ENCODE peak calls at places on chromosomes 4 and X, in nine cellular contexts. One of them, this sample, is unnamed.

GRCh38 chr4:57442834-57443291 is 332.7 kb upstream of the IGFBP7 start:
- DNase-seq in fibroblast of mammary gland: peak
- DNase-seq in BJ: no peak
- DNase-seq in heart left ventricle: peak
- DNase-seq in Panc1: peak
- DNase-seq in fibroblast of pulmonary artery: peak
- DNase-seq in pancreas: peak
- DNase-seq in IMR-90: peak
- DNase-seq in BE2C: peak
- DNase-seq in this sample: no peak

GRCh38 chr4:101258782-101259353 is 88.5 kb downstream of the PPP3CA start:
- DNase-seq in fibroblast of mammary gland: peak
- DNase-seq in BJ: peak
- DNase-seq in heart left ventricle: no peak
- DNase-seq in Panc1: no peak
- DNase-seq in fibroblast of pulmonary artery: no peak
- DNase-seq in pancreas: no peak
- DNase-seq in IMR-90: no peak
- DNase-seq in BE2C: no peak
- DNase-seq in this sample: no peak

GRCh38 chr4:3387943-3388348 is 53.8 kb upstream of the HGFAC start:
- DNase-seq in fibroblast of mammary gland: peak
- DNase-seq in BJ: no peak
- DNase-seq in heart left ventricle: peak
- DNase-seq in Panc1: no peak
- DNase-seq in fibroblast of pulmonary artery: peak
- DNase-seq in pancreas: peak
- DNase-seq in IMR-90: peak
- DNase-seq in BE2C: peak
- DNase-seq in this sample: no peak

GRCh38 chr4:167041524-167041923 is 192.8 kb downstream of the SPOCK3 start:
- DNase-seq in fibroblast of mammary gland: no peak
- DNase-seq in BJ: no peak
- DNase-seq in heart left ventricle: no peak
- DNase-seq in Panc1: no peak
- DNase-seq in fibroblast of pulmonary artery: no peak
- DNase-seq in pancreas: no peak
- DNase-seq in IMR-90: no peak
- DNase-seq in BE2C: no peak
- DNase-seq in this sample: no peak

GRCh38 chrX:132791725-132792124 is 166.7 kb downstream of the HS6ST2 start:
- DNase-seq in fibroblast of mammary gland: no peak
- DNase-seq in BJ: no peak
- DNase-seq in heart left ventricle: no peak
- DNase-seq in Panc1: no peak
- DNase-seq in fibroblast of pulmonary artery: no peak
- DNase-seq in pancreas: no peak
- DNase-seq in IMR-90: no peak
- DNase-seq in BE2C: no peak
- DNase-seq in this sample: no peak

GRCh38 chrX:65451663-65452062 is 82.9 kb downstream of the LAS1L start:
- DNase-seq in fibroblast of mammary gland: peak
- DNase-seq in BJ: no peak
- DNase-seq in heart left ventricle: no peak
- DNase-seq in Panc1: peak
- DNase-seq in fibroblast of pulmonary artery: peak
- DNase-seq in pancreas: no peak
- DNase-seq in IMR-90: peak
- DNase-seq in BE2C: peak
- DNase-seq in this sample: no peak

GRCh38 chrX:45623266-45623665 is 422.6 kb upstream of the DIPK2B start:
- DNase-seq in fibroblast of mammary gland: peak
- DNase-seq in BJ: peak
- DNase-seq in heart left ventricle: no peak
- DNase-seq in Panc1: no peak
- DNase-seq in fibroblast of pulmonary artery: peak
- DNase-seq in pancreas: no peak
- DNase-seq in IMR-90: peak
- DNase-seq in BE2C: no peak
- DNase-seq in this sample: no peak

GRCh38 chr4:76748649-76749048 is 149.3 kb downstream of the SOWAHB start:
- DNase-seq in fibroblast of mammary gland: peak
- DNase-seq in BJ: no peak
- DNase-seq in heart left ventricle: no peak
- DNase-seq in Panc1: no peak
- DNase-seq in fibroblast of pulmonary artery: peak
- DNase-seq in pancreas: peak
- DNase-seq in IMR-90: peak
- DNase-seq in BE2C: peak
- DNase-seq in this sample: no peak

GRCh38 chrX:149255860-149256259 is 249.2 kb downstream of the IDS start:
- DNase-seq in fibroblast of mammary gland: no peak
- DNase-seq in BJ: no peak
- DNase-seq in heart left ventricle: no peak
- DNase-seq in Panc1: no peak
- DNase-seq in fibroblast of pulmonary artery: no peak
- DNase-seq in pancreas: no peak
- DNase-seq in IMR-90: no peak
- DNase-seq in BE2C: no peak
- DNase-seq in this sample: no peak

GRCh38 chr4:77994194-77994721 is 62.9 kb upstream of the FRAS1 start:
- DNase-seq in fibroblast of mammary gland: peak
- DNase-seq in BJ: peak
- DNase-seq in heart left ventricle: no peak
- DNase-seq in Panc1: no peak
- DNase-seq in fibroblast of pulmonary artery: peak
- DNase-seq in pancreas: peak
- DNase-seq in IMR-90: peak
- DNase-seq in BE2C: peak
- DNase-seq in this sample: no peak

GRCh38 chr4:150782921-150783320 is 201.0 kb downstream of the MAB21L2 start:
- DNase-seq in fibroblast of mammary gland: no peak
- DNase-seq in BJ: no peak
- DNase-seq in heart left ventricle: no peak
- DNase-seq in Panc1: no peak
- DNase-seq in fibroblast of pulmonary artery: peak
- DNase-seq in pancreas: no peak
- DNase-seq in IMR-90: peak
- DNase-seq in BE2C: no peak
- DNase-seq in this sample: no peak

GRCh38 chr4:122531038-122531437 is 74.5 kb upstream of the IL2 start:
- DNase-seq in fibroblast of mammary gland: no peak
- DNase-seq in BJ: no peak
- DNase-seq in heart left ventricle: no peak
- DNase-seq in Panc1: no peak
- DNase-seq in fibroblast of pulmonary artery: no peak
- DNase-seq in pancreas: no peak
- DNase-seq in IMR-90: no peak
- DNase-seq in BE2C: no peak
- DNase-seq in this sample: no peak

GRCh38 chr4:742742-743311 is 37.2 kb downstream of the PCGF3 start:
- DNase-seq in fibroblast of mammary gland: peak
- DNase-seq in BJ: no peak
- DNase-seq in heart left ventricle: peak
- DNase-seq in Panc1: no peak
- DNase-seq in fibroblast of pulmonary artery: peak
- DNase-seq in pancreas: peak
- DNase-seq in IMR-90: peak
- DNase-seq in BE2C: peak
- DNase-seq in this sample: no peak

GRCh38 chr4:110926841-110927400 is 304.0 kb upstream of the PITX2 start:
- DNase-seq in fibroblast of mammary gland: no peak
- DNase-seq in BJ: peak
- DNase-seq in heart left ventricle: no peak
- DNase-seq in Panc1: no peak
- DNase-seq in fibroblast of pulmonary artery: no peak
- DNase-seq in pancreas: no peak
- DNase-seq in IMR-90: no peak
- DNase-seq in BE2C: no peak
- DNase-seq in this sample: no peak

GRCh38 chrX:46954716-46955115 is 42.5 kb downstream of the JADE3 start:
- DNase-seq in fibroblast of mammary gland: no peak
- DNase-seq in BJ: no peak
- DNase-seq in heart left ventricle: no peak
- DNase-seq in Panc1: no peak
- DNase-seq in fibroblast of pulmonary artery: no peak
- DNase-seq in pancreas: no peak
- DNase-seq in IMR-90: no peak
- DNase-seq in BE2C: no peak
- DNase-seq in this sample: no peak

GRCh38 chr4:48698029-48698901 is 81.8 kb downstream of the FRYL start:
- DNase-seq in fibroblast of mammary gland: peak
- DNase-seq in BJ: no peak
- DNase-seq in heart left ventricle: peak
- DNase-seq in Panc1: peak
- DNase-seq in fibroblast of pulmonary artery: peak
- DNase-seq in pancreas: peak
- DNase-seq in IMR-90: peak
- DNase-seq in BE2C: peak
- DNase-seq in this sample: no peak

GRCh38 chr4:88008624-88009235 is 1.3 kb downstream of the PKD2 start:
- DNase-seq in fibroblast of mammary gland: peak
- DNase-seq in BJ: peak
- DNase-seq in heart left ventricle: no peak
- DNase-seq in Panc1: no peak
- DNase-seq in fibroblast of pulmonary artery: peak
- DNase-seq in pancreas: no peak
- DNase-seq in IMR-90: no peak
- DNase-seq in BE2C: no peak
- DNase-seq in this sample: no peak

GRCh38 chr4:149371021-149371420 is 444.6 kb downstream of the IQCM start:
- DNase-seq in fibroblast of mammary gland: peak
- DNase-seq in BJ: peak
- DNase-seq in heart left ventricle: no peak
- DNase-seq in Panc1: peak
- DNase-seq in fibroblast of pulmonary artery: peak
- DNase-seq in pancreas: no peak
- DNase-seq in IMR-90: peak
- DNase-seq in BE2C: peak
- DNase-seq in this sample: peak

GRCh38 chr4:83356899-83357661 is 22.4 kb upstream of the HPSE start:
- DNase-seq in fibroblast of mammary gland: peak
- DNase-seq in BJ: peak
- DNase-seq in heart left ventricle: no peak
- DNase-seq in Panc1: peak
- DNase-seq in fibroblast of pulmonary artery: peak
- DNase-seq in pancreas: no peak
- DNase-seq in IMR-90: peak
- DNase-seq in BE2C: no peak
- DNase-seq in this sample: no peak

GRCh38 chrX:6225307-6226052 is 3.2 kb downstream of the NLGN4X start:
- DNase-seq in fibroblast of mammary gland: no peak
- DNase-seq in BJ: no peak
- DNase-seq in heart left ventricle: no peak
- DNase-seq in Panc1: no peak
- DNase-seq in fibroblast of pulmonary artery: no peak
- DNase-seq in pancreas: no peak
- DNase-seq in IMR-90: no peak
- DNase-seq in BE2C: no peak
- DNase-seq in this sample: no peak

GRCh38 chrX:130974323-130974722 is 71.3 kb upstream of the ENOX2 start:
- DNase-seq in fibroblast of mammary gland: peak
- DNase-seq in BJ: no peak
- DNase-seq in heart left ventricle: no peak
- DNase-seq in Panc1: no peak
- DNase-seq in fibroblast of pulmonary artery: no peak
- DNase-seq in pancreas: no peak
- DNase-seq in IMR-90: peak
- DNase-seq in BE2C: no peak
- DNase-seq in this sample: no peak

GRCh38 chrX:14697453-14697852 is 168.1 kb downstream of the GLRA2 start:
- DNase-seq in fibroblast of mammary gland: peak
- DNase-seq in BJ: no peak
- DNase-seq in heart left ventricle: no peak
- DNase-seq in Panc1: no peak
- DNase-seq in fibroblast of pulmonary artery: peak
- DNase-seq in pancreas: peak
- DNase-seq in IMR-90: no peak
- DNase-seq in BE2C: peak
- DNase-seq in this sample: no peak
- TF ChIP-seq CTCF in fibroblast of mammary gland: peak
- TF ChIP-seq CTCF in BJ: peak
- TF ChIP-seq CTCF in heart left ventricle: peak
- TF ChIP-seq CTCF in Panc1: peak
- TF ChIP-seq CTCF in fibroblast of pulmonary artery: peak
- TF ChIP-seq CTCF in pancreas: peak
- TF ChIP-seq CTCF in IMR-90: peak
- TF ChIP-seq CTCF in BE2C: peak
- TF ChIP-seq CTCF in this sample: peak

GRCh38 chrX:39196192-39197102 is 395.2 kb downstream of the MID1IP1 start:
- DNase-seq in fibroblast of mammary gland: peak
- DNase-seq in BJ: no peak
- DNase-seq in heart left ventricle: no peak
- DNase-seq in Panc1: no peak
- DNase-seq in fibroblast of pulmonary artery: no peak
- DNase-seq in pancreas: peak
- DNase-seq in IMR-90: peak
- DNase-seq in BE2C: no peak
- DNase-seq in this sample: peak
- H3K4me3 ChIP-seq in fibroblast of mammary gland: no peak
- H3K4me3 ChIP-seq in BJ: no peak
- H3K4me3 ChIP-seq in heart left ventricle: no peak
- H3K4me3 ChIP-seq in Panc1: no peak
- H3K4me3 ChIP-seq in fibroblast of pulmonary artery: no peak
- H3K4me3 ChIP-seq in pancreas: no peak
- H3K4me3 ChIP-seq in IMR-90: no peak
- H3K4me3 ChIP-seq in BE2C: no peak
- H3K4me3 ChIP-seq in this sample: no peak

GRCh38 chrX:137151403-137151802 is 117.6 kb upstream of the GPR101 start:
- DNase-seq in fibroblast of mammary gland: no peak
- DNase-seq in BJ: no peak
- DNase-seq in heart left ventricle: no peak
- DNase-seq in Panc1: no peak
- DNase-seq in fibroblast of pulmonary artery: no peak
- DNase-seq in pancreas: no peak
- DNase-seq in IMR-90: no peak
- DNase-seq in BE2C: no peak
- DNase-seq in this sample: no peak
- TF ChIP-seq CTCF in fibroblast of mammary gland: no peak
- TF ChIP-seq CTCF in BJ: no peak
- TF ChIP-seq CTCF in heart left ventricle: no peak
- TF ChIP-seq CTCF in Panc1: peak
- TF ChIP-seq CTCF in fibroblast of pulmonary artery: no peak
- TF ChIP-seq CTCF in pancreas: no peak
- TF ChIP-seq CTCF in IMR-90: no peak
- TF ChIP-seq CTCF in BE2C: no peak
- TF ChIP-seq CTCF in this sample: no peak

DNA sequence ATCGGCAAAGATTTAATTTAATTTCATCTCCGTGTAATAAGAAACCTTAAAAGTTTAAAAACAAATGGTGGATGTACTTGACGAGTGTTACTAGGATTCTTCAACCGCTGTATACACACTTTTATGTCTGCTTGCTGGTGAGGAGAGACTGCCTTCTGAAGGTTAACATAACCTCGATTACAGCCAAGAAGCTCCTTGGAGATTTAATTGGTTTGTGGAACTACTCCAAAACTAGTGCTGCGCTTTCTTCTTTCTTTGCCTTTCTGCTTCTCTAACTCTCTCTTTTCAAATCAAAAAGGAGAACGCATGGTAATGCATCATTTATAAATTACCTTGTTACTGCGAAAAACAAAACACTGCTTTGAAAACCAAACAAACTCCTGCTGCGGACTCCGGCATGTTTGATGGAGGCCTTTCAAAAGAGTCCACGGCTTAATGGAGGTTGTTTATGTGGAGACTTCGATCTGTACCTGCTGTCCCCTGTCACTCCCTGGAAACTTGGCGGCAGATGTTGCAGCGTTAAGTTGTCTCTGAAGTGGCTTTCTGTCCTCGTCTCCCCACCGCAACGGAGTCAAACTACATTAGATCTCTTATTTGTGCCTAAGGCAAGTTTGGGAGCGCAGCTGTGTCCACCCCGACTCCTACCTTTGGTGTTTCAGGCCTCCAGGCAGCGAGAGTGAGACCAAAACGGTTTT is 108.9 kb downstream of the ANTXR2 start:
- DNase-seq in fibroblast of mammary gland: no peak
- DNase-seq in BJ: no peak
- DNase-seq in heart left ventricle: no peak
- DNase-seq in Panc1: no peak
- DNase-seq in fibroblast of pulmonary artery: no peak
- DNase-seq in pancreas: no peak
- DNase-seq in IMR-90: no peak
- DNase-seq in BE2C: no peak
- DNase-seq in this sample: no peak
- H3K4me3 ChIP-seq in fibroblast of mammary gland: no peak
- H3K4me3 ChIP-seq in BJ: no peak
- H3K4me3 ChIP-seq in heart left ventricle: no peak
- H3K4me3 ChIP-seq in Panc1: no peak
- H3K4me3 ChIP-seq in fibroblast of pulmonary artery: no peak
- H3K4me3 ChIP-seq in pancreas: no peak
- H3K4me3 ChIP-seq in IMR-90: no peak
- H3K4me3 ChIP-seq in BE2C: no peak
- H3K4me3 ChIP-seq in this sample: no peak

This sample was measured in GM12864.